ENCODE peak calls at places on chromosomes 2 and 18, in five cellular contexts. One of them, this sample, is unnamed.

GRCh38 chr2:10165816-10166488 is 43.4 kb downstream of the RRM2 start:
- DNase-seq in suprapubic skin: no peak
- DNase-seq in A673: no peak
- DNase-seq in left lung: no peak
- DNase-seq in lower lobe of right lung: no peak
- DNase-seq in this sample: no peak

GRCh38 chr2:209476367-209477191 is 52.7 kb downstream of the MAP2 start:
- DNase-seq in suprapubic skin: no peak
- DNase-seq in A673: peak
- DNase-seq in left lung: no peak
- DNase-seq in lower lobe of right lung: no peak
- DNase-seq in this sample: no peak

GRCh38 chr2:102235491-102235890 is 48.7 kb downstream of the IL1RL2 start:
- DNase-seq in suprapubic skin: no peak
- DNase-seq in A673: no peak
- DNase-seq in left lung: peak
- DNase-seq in lower lobe of right lung: no peak
- DNase-seq in this sample: no peak

GRCh38 chr2:202542142-202542541 is 92.6 kb upstream of the FAM117B start:
- DNase-seq in suprapubic skin: no peak
- DNase-seq in A673: no peak
- DNase-seq in left lung: no peak
- DNase-seq in lower lobe of right lung: no peak
- DNase-seq in this sample: no peak

GRCh38 chr2:151845481-151845880 is 17.3 kb upstream of the ARL5A start:
- DNase-seq in suprapubic skin: no peak
- DNase-seq in A673: no peak
- DNase-seq in left lung: no peak
- DNase-seq in lower lobe of right lung: no peak
- DNase-seq in this sample: no peak

GRCh38 chr2:129880309-129880708 is 99.2 kb upstream of the RAB6C start:
- DNase-seq in suprapubic skin: no peak
- DNase-seq in A673: no peak
- DNase-seq in left lung: no peak
- DNase-seq in lower lobe of right lung: no peak
- DNase-seq in this sample: no peak

GRCh38 chr18:75811156-75811555 is 383.7 kb upstream of the SMIM21 start:
- DNase-seq in suprapubic skin: no peak
- DNase-seq in A673: peak
- DNase-seq in left lung: no peak
- DNase-seq in lower lobe of right lung: no peak
- DNase-seq in this sample: no peak

GRCh38 chr2:108244667-108245414 is 5.1 kb downstream of the SULT1C3 start:
- DNase-seq in suprapubic skin: no peak
- DNase-seq in A673: no peak
- DNase-seq in left lung: no peak
- DNase-seq in lower lobe of right lung: no peak
- DNase-seq in this sample: no peak

GRCh38 chr18:45227004-45227403 is 388.3 kb upstream of the SLC14A2 start:
- DNase-seq in suprapubic skin: no peak
- DNase-seq in A673: no peak
- DNase-seq in left lung: no peak
- DNase-seq in lower lobe of right lung: no peak
- DNase-seq in this sample: no peak

GRCh38 chr2:24919977-24920812 is at the start of gene ADCY3:
- DNase-seq in suprapubic skin: peak
- DNase-seq in A673: peak
- DNase-seq in left lung: peak
- DNase-seq in lower lobe of right lung: peak
- DNase-seq in this sample: peak

GRCh38 chr2:56483081-56483480 is 299.3 kb downstream of the CCDC85A start:
- DNase-seq in suprapubic skin: no peak
- DNase-seq in A673: no peak
- DNase-seq in left lung: no peak
- DNase-seq in lower lobe of right lung: no peak
- DNase-seq in this sample: no peak

GRCh38 chr2:11588228-11589110 is 54.6 kb downstream of the GREB1 start:
- DNase-seq in suprapubic skin: no peak
- DNase-seq in A673: no peak
- DNase-seq in left lung: no peak
- DNase-seq in lower lobe of right lung: no peak
- DNase-seq in this sample: no peak

GRCh38 chr2:115183144-115183543 is 740.7 kb downstream of the DPP10 start:
- DNase-seq in suprapubic skin: no peak
- DNase-seq in A673: no peak
- DNase-seq in left lung: no peak
- DNase-seq in lower lobe of right lung: no peak
- DNase-seq in this sample: no peak

GRCh38 chr2:42928161-42928691 is 135.8 kb upstream of the HAAO start:
- DNase-seq in suprapubic skin: no peak
- DNase-seq in A673: no peak
- DNase-seq in left lung: no peak
- DNase-seq in lower lobe of right lung: no peak
- DNase-seq in this sample: no peak

GRCh38 chr2:166563894-166564293 is 69.8 kb upstream of the SCN7A start:
- DNase-seq in suprapubic skin: no peak
- DNase-seq in A673: no peak
- DNase-seq in left lung: no peak
- DNase-seq in lower lobe of right lung: no peak
- DNase-seq in this sample: no peak

GRCh38 chr2:73112913-73113633 is at the start of gene RAB11FIP5:
- DNase-seq in suprapubic skin: peak
- DNase-seq in A673: peak
- DNase-seq in left lung: peak
- DNase-seq in lower lobe of right lung: peak
- DNase-seq in this sample: peak

GRCh38 chr2:8229546-8229986 is 452.3 kb upstream of the ID2 start:
- DNase-seq in suprapubic skin: no peak
- DNase-seq in A673: peak
- DNase-seq in left lung: peak
- DNase-seq in lower lobe of right lung: peak
- DNase-seq in this sample: no peak

GRCh38 chr18:48018806-48019295 is 88.4 kb upstream of the SMAD2 start:
- DNase-seq in suprapubic skin: no peak
- DNase-seq in A673: no peak
- DNase-seq in left lung: no peak
- DNase-seq in lower lobe of right lung: no peak
- DNase-seq in this sample: no peak

GRCh38 chr2:100105678-100106054 is 36.7 kb downstream of the AFF3 start:
- DNase-seq in suprapubic skin: no peak
- DNase-seq in A673: no peak
- DNase-seq in left lung: no peak
- DNase-seq in lower lobe of right lung: no peak
- DNase-seq in this sample: no peak

GRCh38 chr2:54903736-54904554 is 146.3 kb downstream of the RTN4 start:
- DNase-seq in suprapubic skin: no peak
- DNase-seq in A673: peak
- DNase-seq in left lung: no peak
- DNase-seq in lower lobe of right lung: no peak
- DNase-seq in this sample: no peak

GRCh38 chr2:10166489-10167295 is 44.2 kb downstream of the RRM2 start:
- DNase-seq in suprapubic skin: no peak
- DNase-seq in A673: no peak
- DNase-seq in left lung: no peak
- DNase-seq in lower lobe of right lung: no peak
- DNase-seq in this sample: no peak

GRCh38 chr2:25483584-25484266 is 142.0 kb upstream of the DNMT3A start:
- DNase-seq in suprapubic skin: no peak
- DNase-seq in A673: no peak
- DNase-seq in left lung: no peak
- DNase-seq in lower lobe of right lung: no peak
- DNase-seq in this sample: no peak

GRCh38 chr18:78510636-78511035 is 469.0 kb upstream of the SALL3 start:
- DNase-seq in suprapubic skin: no peak
- DNase-seq in A673: no peak
- DNase-seq in left lung: no peak
- DNase-seq in lower lobe of right lung: no peak
- DNase-seq in this sample: no peak

GRCh38 chr2:109647636-109648035 is 33.5 kb downstream of the SOWAHC start:
- DNase-seq in suprapubic skin: no peak
- DNase-seq in A673: no peak
- DNase-seq in left lung: no peak
- DNase-seq in lower lobe of right lung: no peak
- DNase-seq in this sample: no peak

GRCh38 chr2:70190086-70190412 is 770 bp downstream of the C2orf42 start:
- DNase-seq in suprapubic skin: no peak
- DNase-seq in A673: peak
- DNase-seq in left lung: no peak
- DNase-seq in lower lobe of right lung: no peak
- DNase-seq in this sample: peak

GRCh38 chr18:51514128-51514527 is 316.6 kb upstream of the MEX3C start:
- DNase-seq in suprapubic skin: no peak
- DNase-seq in A673: no peak
- DNase-seq in left lung: no peak
- DNase-seq in lower lobe of right lung: no peak
- DNase-seq in this sample: no peak

GRCh38 chr2:28480403-28481049 is 15.3 kb upstream of the PLB1 start:
- DNase-seq in suprapubic skin: no peak
- DNase-seq in A673: no peak
- DNase-seq in left lung: no peak
- DNase-seq in lower lobe of right lung: no peak
- DNase-seq in this sample: no peak

GRCh38 chr2:204695506-204695905 is 150.2 kb downstream of the PARD3B start:
- DNase-seq in suprapubic skin: no peak
- DNase-seq in A673: no peak
- DNase-seq in left lung: no peak
- DNase-seq in lower lobe of right lung: no peak
- DNase-seq in this sample: no peak

GRCh38 chr2:211744379-211744778 is 794.2 kb downstream of the ERBB4 start:
- DNase-seq in suprapubic skin: no peak
- DNase-seq in A673: no peak
- DNase-seq in left lung: no peak
- DNase-seq in lower lobe of right lung: no peak
- DNase-seq in this sample: no peak

GRCh38 chr2:211748339-211748738 is 790.3 kb downstream of the ERBB4 start:
- DNase-seq in suprapubic skin: no peak
- DNase-seq in A673: no peak
- DNase-seq in left lung: no peak
- DNase-seq in lower lobe of right lung: no peak
- DNase-seq in this sample: no peak

GRCh38 chr2:211745295-211746097 is 793.1 kb downstream of the ERBB4 start:
- DNase-seq in suprapubic skin: no peak
- DNase-seq in A673: peak
- DNase-seq in left lung: no peak
- DNase-seq in lower lobe of right lung: no peak
- DNase-seq in this sample: no peak
- TF ChIP-seq CTCF in suprapubic skin: peak
- TF ChIP-seq CTCF in A673: peak
- TF ChIP-seq CTCF in left lung: peak
- TF ChIP-seq CTCF in lower lobe of right lung: peak
- TF ChIP-seq CTCF in this sample: peak

GRCh38 chr2:215695876-215696275 is 260.0 kb upstream of the FN1 start:
- DNase-seq in suprapubic skin: no peak
- DNase-seq in A673: no peak
- DNase-seq in left lung: no peak
- DNase-seq in lower lobe of right lung: no peak
- DNase-seq in this sample: no peak
- H3K27ac ChIP-seq in suprapubic skin: no peak
- H3K27ac ChIP-seq in A673: no peak
- H3K27ac ChIP-seq in left lung: no peak
- H3K27ac ChIP-seq in lower lobe of right lung: no peak
- H3K27ac ChIP-seq in this sample: no peak

GRCh38 chr2:19416784-19417684 is 58.6 kb upstream of the OSR1 start:
- DNase-seq in suprapubic skin: no peak
- DNase-seq in A673: no peak
- DNase-seq in left lung: no peak
- DNase-seq in lower lobe of right lung: no peak
- DNase-seq in this sample: no peak
- TF ChIP-seq CTCF in suprapubic skin: no peak
- TF ChIP-seq CTCF in A673: no peak
- TF ChIP-seq CTCF in left lung: no peak
- TF ChIP-seq CTCF in lower lobe of right lung: no peak
- TF ChIP-seq CTCF in this sample: no peak

GRCh38 chr2:174035981-174036742 is 71.0 kb upstream of the SP3 start:
- DNase-seq in suprapubic skin: no peak
- DNase-seq in A673: no peak
- DNase-seq in left lung: no peak
- DNase-seq in lower lobe of right lung: no peak
- DNase-seq in this sample: no peak
- H3K27ac ChIP-seq in suprapubic skin: peak
- H3K27ac ChIP-seq in A673: no peak
- H3K27ac ChIP-seq in left lung: peak
- H3K27ac ChIP-seq in lower lobe of right lung: peak
- H3K27ac ChIP-seq in this sample: no peak

GRCh38 chr18:21509062-21509461 is 91.4 kb downstream of the ESCO1 start:
- DNase-seq in suprapubic skin: no peak
- DNase-seq in A673: no peak
- DNase-seq in left lung: no peak
- DNase-seq in lower lobe of right lung: no peak
- DNase-seq in this sample: no peak
- TF ChIP-seq CTCF in suprapubic skin: no peak
- TF ChIP-seq CTCF in A673: peak
- TF ChIP-seq CTCF in left lung: no peak
- TF ChIP-seq CTCF in lower lobe of right lung: no peak
- TF ChIP-seq CTCF in this sample: no peak